ENCODE peak calls at places on chromosome 1, in ten cellular contexts. T is GM03348, V is body of pancreas, A is NCI-H345, R is renal cortical epithelial cell, P is NCI-H1092 treated with DMSO at 0.1 percent for 48 hours, M is EH, J is mesenchymal stem cell, Q is mucosa of gallbladder, L is HAP-1. Z is an unnamed sample.

GRCh38 chr1:236064674-236065508 is at the start of gene NID1:
- DNase-seq in T (peak; percentile 96), V (peak; percentile 64), A (peak; percentile 32), R (no peak), P (peak; percentile 14), M (peak; percentile 88), J (peak; percentile 91), Q (peak; percentile 76), L (peak; percentile 84), Z (peak; percentile 92)

GRCh38 chr1:165073402-165074007 is 283.0 kb downstream of the LMX1A start:
- DNase-seq in T (peak; percentile 76), V (peak; percentile 27), A (peak; percentile 58), R (peak; percentile 57), P (peak; percentile 73), M (peak; percentile 62), J (peak; percentile 60), Q (no peak), L (peak; percentile 84), Z (no peak)

GRCh38 chr1:53946252-53947171 is at the start of gene LRRC42:
- DNase-seq in T (peak; percentile 99), V (peak; percentile 69), A (peak; percentile 94), R (no peak), P (no peak), M (no peak), J (no peak), Q (no peak), L (no peak), Z (no peak)

GRCh38 chr1:154669464-154670282 is 61.7 kb upstream of the ADAR start:
- DNase-seq in T (peak; percentile 91), V (peak; percentile 78), A (peak; percentile 89), R (peak; percentile 72), P (peak; percentile 78), M (peak; percentile 71), J (peak; percentile 81), Q (peak; percentile 81), L (peak; percentile 69), Z (peak; percentile 80)

GRCh38 chr1:181119076-181119989 is 30.8 kb downstream of the IER5 start:
- DNase-seq in T (no peak), V (no peak), A (no peak), R (peak; percentile 97), P (no peak), M (peak; percentile 80), J (no peak), Q (no peak), L (no peak), Z (no peak)

GRCh38 chr1:215417122-215417521 is 150.0 kb upstream of the KCTD3 start:
- DNase-seq in T (no peak), V (no peak), A (no peak), R (no peak), P (no peak), M (peak; percentile 1), J (no peak), Q (no peak), L (no peak), Z (no peak)

GRCh38 chr1:219774386-219774785 is 154.0 kb downstream of the SLC30A10 start:
- DNase-seq in T (no peak), V (no peak), A (no peak), R (no peak), P (no peak), M (no peak), J (no peak), Q (no peak), L (no peak), Z (no peak)

GRCh38 chr1:154616659-154617345 is 8.8 kb upstream of the ADAR start:
- DNase-seq in T (no peak), V (no peak), A (no peak), R (no peak), P (no peak), M (no peak), J (no peak), Q (no peak), L (no peak), Z (no peak)

GRCh38 chr1:109282497-109282951 is 421 bp downstream of the PSRC1 start:
- DNase-seq in T (no peak), V (no peak), A (no peak), R (no peak), P (no peak), M (no peak), J (no peak), Q (no peak), L (peak; percentile 10), Z (no peak)

GRCh38 chr1:151309851-151310323 is 17.3 kb downstream of the PI4KB start:
- DNase-seq in T (peak; percentile 24), V (peak; percentile 39), A (no peak), R (no peak), P (peak; percentile 15), M (peak; percentile 31), J (peak; percentile 94), Q (no peak), L (no peak), Z (no peak)

GRCh38 chr1:246142320-246142893 is 364.7 kb downstream of the SMYD3 start:
- DNase-seq in T (peak; percentile 73), V (no peak), A (no peak), R (peak; percentile 95), P (no peak), M (peak; percentile 94), J (peak; percentile 94), Q (no peak), L (no peak), Z (no peak)

GRCh38 chr1:31421404-31422040 is 8.5 kb downstream of the SERINC2 start:
- DNase-seq in T (no peak), V (no peak), A (no peak), R (no peak), P (no peak), M (peak; percentile 41), J (peak; percentile 57), Q (no peak), L (no peak), Z (no peak)

GRCh38 chr1:93625582-93626327 is 55.9 kb downstream of the BCAR3 start:
- DNase-seq in T (peak; percentile 71), V (peak; percentile 16), A (no peak), R (no peak), P (no peak), M (peak; percentile 99), J (peak; percentile 73), Q (no peak), L (no peak), Z (peak; percentile 56)

GRCh38 chr1:200896571-200897187 is 2.0 kb downstream of the INAVA start:
- DNase-seq in T (no peak), V (peak; percentile 94), A (peak; percentile 8), R (peak; percentile 94), P (no peak), M (no peak), J (no peak), Q (peak; percentile 92), L (no peak), Z (no peak)

GRCh38 chr1:41361495-41362356 is 492 bp downstream of the FOXO6 start:
- DNase-seq in T (no peak), V (no peak), A (no peak), R (no peak), P (peak; percentile 70), M (no peak), J (no peak), Q (no peak), L (peak; percentile 28), Z (no peak)

GRCh38 chr1:52551476-52552235 is 1.2 kb downstream of the TUT4 start:
- DNase-seq in T (peak; percentile 34), V (no peak), A (no peak), R (no peak), P (no peak), M (peak; percentile 41), J (peak; percentile 78), Q (no peak), L (peak; percentile 29), Z (no peak)

GRCh38 chr1:86965827-86966182 is 51.4 kb downstream of the HS2ST1 start:
- DNase-seq in T (no peak), V (no peak), A (no peak), R (no peak), P (no peak), M (no peak), J (no peak), Q (no peak), L (no peak), Z (no peak)

GRCh38 chr1:100034465-100034864 is 64.7 kb downstream of the SLC35A3 start:
- DNase-seq in T (peak; percentile 31), V (no peak), A (peak; percentile 24), R (peak; percentile 37), P (peak; percentile 26), M (peak; percentile 31), J (peak; percentile 54), Q (no peak), L (peak; percentile 59), Z (no peak)

GRCh38 chr1:201048521-201048920 is 25.0 kb upstream of the KIF21B start:
- DNase-seq in T (no peak), V (no peak), A (no peak), R (no peak), P (no peak), M (no peak), J (no peak), Q (no peak), L (no peak), Z (no peak)

GRCh38 chr1:86981482-86982311 is 67.3 kb downstream of the HS2ST1 start:
- DNase-seq in T (no peak), V (no peak), A (no peak), R (no peak), P (no peak), M (no peak), J (no peak), Q (no peak), L (no peak), Z (no peak)

GRCh38 chr1:109928591-109929111 is 18.0 kb downstream of the CSF1 start:
- DNase-seq in T (peak; percentile 85), V (peak; percentile 54), A (no peak), R (peak; percentile 80), P (no peak), M (peak; percentile 76), J (peak; percentile 66), Q (no peak), L (no peak), Z (peak; percentile 87)

Z was measured in Right ventricle myocardium superior.